ENCODE peak calls at places on chromosome 13, in four cellular contexts. C, M, V and B are unnamed samples.

GRCh38 chr13:52703482-52703881 is 36.1 kb downstream of the CNMD start:
- DNase-seq in C (no peak), M (no peak), V (no peak), B (peak)

GRCh38 chr13:45731455-45731854 is 29.3 kb downstream of the CBY2 start:
- DNase-seq in C (no peak), M (no peak), V (no peak), B (no peak)

GRCh38 chr13:45328661-45329105 is 12.3 kb downstream of the TPT1 start:
- DNase-seq in C (no peak), M (peak), V (no peak), B (no peak)

GRCh38 chr13:36992362-36992761 is 6.8 kb downstream of the ALG5 start:
- DNase-seq in C (no peak), M (no peak), V (no peak), B (no peak)

GRCh38 chr13:83281666-83282065 is 600.6 kb downstream of the SLITRK1 start:
- DNase-seq in C (no peak), M (no peak), V (no peak), B (no peak)

GRCh38 chr13:84192125-84192524 is 309.9 kb upstream of the SLITRK1 start:
- DNase-seq in C (peak), M (peak), V (no peak), B (no peak)

GRCh38 chr13:98626298-98626940 is 49.5 kb upstream of the STK24 start:
- DNase-seq in C (no peak), M (no peak), V (no peak), B (no peak)

GRCh38 chr13:113785051-113786010 is 26.3 kb downstream of the TMEM255B start:
- DNase-seq in C (peak), M (peak), V (peak), B (no peak)

GRCh38 chr13:38042771-38043170 is 173.2 kb upstream of the TRPC4 start:
- DNase-seq in C (no peak), M (peak), V (no peak), B (no peak)

GRCh38 chr13:105732946-105733529 is 802.4 kb downstream of the EFNB2 start:
- DNase-seq in C (no peak), M (no peak), V (no peak), B (no peak)

GRCh38 chr13:107650081-107650701 is 565.1 kb downstream of the LIG4 start:
- DNase-seq in C (no peak), M (no peak), V (peak), B (peak)

GRCh38 chr13:107834268-107834667 is 381.1 kb downstream of the LIG4 start:
- DNase-seq in C (no peak), M (no peak), V (no peak), B (no peak)

GRCh38 chr13:50626031-50626643 is 217.4 kb downstream of the DLEU7 start:
- DNase-seq in C (no peak), M (peak), V (no peak), B (no peak)

GRCh38 chr13:44667950-44668349 is 91.8 kb upstream of the TSC22D1 start:
- DNase-seq in C (no peak), M (peak), V (no peak), B (no peak)

GRCh38 chr13:24141333-24141910 is 19.1 kb upstream of the SPATA13 start:
- DNase-seq in C (no peak), M (no peak), V (no peak), B (no peak)

GRCh38 chr13:107203146-107203847 is 635.4 kb upstream of the ARGLU1 start:
- DNase-seq in C (no peak), M (no peak), V (no peak), B (peak)

GRCh38 chr13:50357586-50358118 is 342.4 kb downstream of the KCNRG start:
- DNase-seq in C (peak), M (peak), V (no peak), B (peak)

GRCh38 chr13:55999709-56000108 is 1141.0 kb upstream of the PRR20A start:
- DNase-seq in C (no peak), M (no peak), V (no peak), B (no peak)

GRCh38 chr13:49540552-49540951 is 44.8 kb downstream of the PHF11 start:
- DNase-seq in C (no peak), M (no peak), V (no peak), B (no peak)

GRCh38 chr13:88097541-88097940 is 426.4 kb downstream of the SLITRK5 start:
- DNase-seq in C (no peak), M (no peak), V (no peak), B (no peak)

GRCh38 chr13:31015207-31015606 is 82.8 kb downstream of the TEX26 start:
- DNase-seq in C (no peak), M (no peak), V (no peak), B (no peak)

GRCh38 chr13:76012091-76012721 is 376.1 kb downstream of the LMO7 start:
- DNase-seq in C (no peak), M (no peak), V (no peak), B (no peak)

GRCh38 chr13:98480915-98481510 is 95.9 kb downstream of the STK24 start:
- DNase-seq in C (no peak), M (no peak), V (peak), B (no peak)

GRCh38 chr13:28659611-28659970 is 661 bp downstream of the POMP start:
- DNase-seq in C (no peak), M (no peak), V (no peak), B (no peak)

DNA sequence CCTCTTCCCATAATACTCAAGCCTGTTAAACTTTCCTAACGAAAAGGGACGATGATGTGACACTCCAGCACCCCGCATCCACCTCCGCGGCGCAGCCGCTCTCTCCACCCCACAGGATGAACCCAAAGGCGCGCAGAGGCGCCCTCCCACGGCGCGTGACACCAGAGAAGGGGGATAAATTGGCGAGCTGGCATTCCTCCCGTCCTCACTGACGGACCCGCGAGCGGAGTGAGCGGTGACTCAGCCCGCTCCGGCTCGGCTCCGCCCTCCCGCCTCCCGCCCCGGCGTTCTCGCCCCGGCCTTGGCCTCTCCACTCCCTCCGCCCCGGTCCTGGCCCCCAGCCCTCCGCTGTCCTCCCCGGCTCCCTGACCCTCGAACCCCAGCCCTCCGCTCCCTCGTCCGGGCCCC is 590 bp downstream of the TUBGCP3 start:
- DNase-seq in C (peak), M (no peak), V (peak), B (peak)
- TF ChIP-seq CTCF in C (no peak), M (no peak), V (no peak), B (no peak)

DNA sequence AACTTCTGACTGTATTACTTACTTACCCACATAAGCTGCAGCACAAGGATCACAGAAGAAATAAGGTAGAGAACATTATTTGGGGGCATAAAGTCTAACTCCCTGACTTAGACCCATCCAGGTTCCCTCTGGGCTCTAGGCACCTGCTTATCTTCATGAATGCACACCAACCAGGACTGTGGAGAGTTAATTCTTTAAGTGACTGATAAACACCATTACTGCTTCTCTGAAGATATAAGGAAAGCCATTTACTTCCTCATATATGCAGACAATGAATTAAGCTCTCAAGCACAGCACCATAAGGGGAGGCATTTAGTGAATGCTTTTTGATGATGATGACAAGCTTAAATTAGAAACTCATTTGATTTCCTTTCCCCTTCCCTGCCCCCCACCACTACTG is 22.5 kb downstream of the OBI1 start:
- DNase-seq in C (no peak), M (no peak), V (no peak), B (no peak)
- TF ChIP-seq CTCF in C (no peak), M (no peak), V (no peak), B (no peak)

DNA sequence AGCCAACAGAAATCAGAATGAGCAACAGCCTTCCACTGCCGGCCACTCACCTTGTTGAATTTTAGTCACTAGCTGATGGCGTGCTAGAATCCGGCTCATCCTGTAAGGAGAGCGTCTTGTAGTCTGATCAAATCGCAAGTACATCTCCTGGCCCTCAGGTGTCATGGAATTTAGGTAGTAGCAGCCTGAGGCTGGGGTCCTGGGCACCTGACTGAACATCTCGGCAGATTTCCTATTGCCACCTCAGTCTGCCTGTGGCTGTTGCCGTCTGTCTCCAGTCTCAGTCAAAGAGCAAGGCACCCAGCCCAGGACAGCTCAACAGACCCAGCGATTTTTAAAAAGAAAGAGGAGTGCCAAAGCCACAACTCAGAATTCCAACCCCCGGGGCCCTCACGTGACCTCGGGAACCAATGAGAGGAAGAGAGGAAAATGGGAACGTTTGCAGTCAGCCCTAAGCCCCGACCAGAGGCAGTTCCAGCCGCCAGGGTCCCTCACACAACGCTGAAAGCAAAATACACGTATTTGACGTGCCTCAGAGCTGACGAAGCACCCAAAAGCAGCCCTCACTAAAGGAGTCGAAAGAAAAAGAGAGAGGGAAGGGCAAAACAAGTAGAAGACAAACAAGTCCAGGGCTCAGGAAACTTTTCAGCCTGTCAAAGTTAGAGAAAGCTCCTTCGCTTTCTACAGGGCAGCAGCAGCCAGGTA is at the start of gene STARD13:
- DNase-seq in C (peak), M (peak), V (peak), B (peak)
- TF ChIP-seq CTCF in C (peak), M (peak), V (peak), B (no peak)

GRCh38 chr13:43021926-43022670 is 1.3 kb upstream of the DNAJC15 start:
- DNase-seq in C (no peak), M (peak), V (no peak), B (no peak)

GRCh38 chr13:43026262-43026661 is 2.9 kb downstream of the DNAJC15 start:
- DNase-seq in C (no peak), M (no peak), V (no peak), B (no peak)

GRCh38 chr13:43020794-43021193 is 2.6 kb upstream of the DNAJC15 start:
- DNase-seq in C (no peak), M (no peak), V (no peak), B (no peak)

GRCh38 chr13:43019811-43020210 is 3.6 kb upstream of the DNAJC15 start:
- DNase-seq in C (no peak), M (no peak), V (no peak), B (no peak)

GRCh38 chr13:43023244-43023931 is at the start of gene DNAJC15:
- DNase-seq in C (peak), M (no peak), V (peak), B (peak)
- TF ChIP-seq CTCF in C (no peak), M (no peak), V (no peak), B (no peak)

GRCh38 chr13:20559659-20560356 is 7.1 kb upstream of the IFT88 start:
- DNase-seq in C (no peak), M (no peak), V (no peak), B (no peak)
- TF ChIP-seq CTCF in C (no peak), M (no peak), V (no peak), B (no peak)

GRCh38 chr13:68813397-68813796 is 1294.2 kb upstream of the ATXN8OS start:
- DNase-seq in C (no peak), M (no peak), V (no peak), B (no peak)

GRCh38 chr13:68816715-68817114 is 1290.9 kb upstream of the ATXN8OS start:
- DNase-seq in C (no peak), M (no peak), V (no peak), B (no peak)
- TF ChIP-seq CTCF in C (no peak), M (no peak), V (no peak), B (no peak)

GRCh38 chr13:59261928-59262488 is 901.7 kb downstream of the DIAPH3 start:
- DNase-seq in C (no peak), M (no peak), V (no peak), B (no peak)
- TF ChIP-seq CTCF in C (peak), M (peak), V (no peak), B (peak)

DNA sequence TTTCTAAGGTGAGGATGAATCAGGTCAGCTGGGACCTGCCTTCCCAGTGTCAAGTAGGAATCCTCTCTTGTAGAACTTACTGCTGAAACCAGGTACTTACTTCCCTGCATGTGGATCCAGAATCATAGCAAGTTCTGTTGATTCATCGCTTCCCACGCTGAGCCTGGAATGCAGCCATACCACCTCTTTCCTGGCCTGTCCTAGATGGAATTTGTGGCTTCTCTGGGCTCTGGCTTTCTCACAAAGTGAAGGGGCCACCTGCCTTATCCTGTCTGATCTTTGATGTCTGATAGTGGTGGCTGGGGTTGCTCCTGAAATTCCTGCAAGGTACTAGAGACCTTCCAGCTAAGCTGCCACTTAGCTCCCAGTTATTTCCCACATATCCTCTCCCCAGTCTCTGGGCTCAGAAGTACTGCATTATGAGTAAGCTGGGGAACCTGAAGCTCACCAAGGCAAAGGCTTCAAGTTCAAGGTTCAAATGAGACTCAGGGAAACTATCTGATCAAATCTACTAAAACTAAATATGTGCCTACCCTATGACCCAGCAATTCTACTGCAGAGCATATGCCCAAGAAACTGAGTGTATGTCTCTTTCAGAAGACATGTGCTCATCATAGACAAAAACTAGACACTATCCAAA is 103.5 kb downstream of the SUCLA2 start:
- DNase-seq in C (no peak), M (no peak), V (no peak), B (no peak)
- TF ChIP-seq CTCF in C (no peak), M (no peak), V (no peak), B (no peak)